ENCODE peak calls at places on chromosome 1, in five cellular contexts. Y, U, Q, W and O are unnamed samples.

GRCh38 chr1:119279441-119280415 is 88.9 kb upstream of the HAO2 start:
- DNase-seq in Y (peak; percentile 53), Q (peak; percentile 94), W (no peak), U (peak; percentile 15), O (peak; percentile 33)

GRCh38 chr1:219120625-219121544 is 52.8 kb upstream of the LYPLAL1 start:
- DNase-seq in Q (peak; percentile 85), W (peak; percentile 38), U (peak; percentile 79), Y (peak; percentile 47), O (no peak)

GRCh38 chr1:63615809-63616420 is 22.7 kb downstream of the PGM1 start:
- DNase-seq in Y (peak; percentile 82), U (peak; percentile 67), W (peak; percentile 62), Q (peak; percentile 51), O (peak; percentile 59)

GRCh38 chr1:190104959-190105358 is 372.7 kb downstream of the BRINP3 start:
- DNase-seq in U (no peak), Y (no peak), W (no peak), Q (no peak), O (no peak)

GRCh38 chr1:7248828-7249227 is 463.6 kb downstream of the CAMTA1 start:
- DNase-seq in W (no peak), Q (no peak), U (no peak), Y (no peak), O (no peak)

GRCh38 chr1:43199093-43199726 is 27.1 kb downstream of the CFAP57 start:
- DNase-seq in Q (no peak), W (peak; percentile 21), U (no peak), Y (no peak), O (no peak)

GRCh38 chr1:66168919-66169725 is 364.8 kb upstream of the SGIP1 start:
- DNase-seq in Q (peak; percentile 52), W (no peak), Y (no peak), U (no peak), O (no peak)

GRCh38 chr1:12450090-12450764 is 167.8 kb downstream of the DHRS3 start:
- DNase-seq in W (no peak), Y (no peak), U (no peak), Q (no peak), O (no peak)

GRCh38 chr1:84479998-84480397 is 932 bp downstream of the RPF1 start:
- DNase-seq in U (no peak), Q (peak; percentile 14), Y (peak; percentile 3), W (no peak), O (no peak)

GRCh38 chr1:27111771-27112573 is 43.0 kb downstream of the SLC9A1 start:
- DNase-seq in W (peak; percentile 92), U (peak; percentile 94), Q (peak; percentile 100), Y (peak; percentile 92), O (peak; percentile 69)

GRCh38 chr1:25128168-25128621 is 104.1 kb downstream of the SYF2 start:
- DNase-seq in Y (no peak), W (no peak), U (no peak), Q (no peak), O (no peak)

GRCh38 chr1:40740039-40740991 is 43.3 kb upstream of the KCNQ4 start:
- DNase-seq in Q (no peak), Y (no peak), W (no peak), U (peak; percentile 35), O (no peak)

GRCh38 chr1:241647658-241648057 is 4.4 kb upstream of the WDR64 start:
- DNase-seq in U (no peak), W (no peak), Q (peak; percentile 70), Y (no peak), O (no peak)

GRCh38 chr1:217313096-217313495 is 317.8 kb downstream of the GPATCH2 start:
- DNase-seq in W (no peak), Y (no peak), U (no peak), Q (no peak), O (no peak)

GRCh38 chr1:226589008-226589733 is 40.6 kb downstream of the STUM start:
- DNase-seq in W (no peak), Y (peak; percentile 60), U (peak; percentile 38), Q (no peak), O (no peak)

GRCh38 chr1:154906621-154907081 is 29.9 kb downstream of the PMVK start:
- DNase-seq in Y (no peak), W (no peak), Q (no peak), U (no peak), O (no peak)

GRCh38 chr1:209756608-209757445 is 974 bp downstream of the TRAF3IP3 start:
- DNase-seq in W (peak; percentile 46), U (no peak), Q (no peak), Y (no peak), O (no peak)

GRCh38 chr1:39776400-39776713 is 5.2 kb upstream of the OXCT2 start:
- DNase-seq in U (no peak), Y (no peak), W (no peak), Q (no peak), O (no peak)

GRCh38 chr1:65469889-65470340 is 49.4 kb downstream of the LEPR start:
- DNase-seq in W (no peak), Q (peak; percentile 65), U (no peak), Y (no peak), O (no peak)

GRCh38 chr1:30654188-30654587 is 69.2 kb downstream of the MATN1 start:
- DNase-seq in Q (no peak), W (no peak), U (no peak), Y (no peak), O (no peak)

GRCh38 chr1:45329445-45329844 is 2.8 kb downstream of the HPDL start:
- DNase-seq in U (no peak), Y (no peak), Q (no peak), W (no peak), O (no peak)

GRCh38 chr1:118210723-118211110 is 25.7 kb upstream of the SPAG17 start:
- DNase-seq in U (no peak), Q (peak; percentile 2), Y (no peak), W (no peak), O (no peak)

GRCh38 chr1:55049271-55049913 is 10.0 kb downstream of the PCSK9 start:
- DNase-seq in Q (no peak), Y (no peak), U (no peak), W (no peak), O (no peak)

GRCh38 chr1:71049951-71050598 is 2.5 kb upstream of the PTGER3 start:
- DNase-seq in U (peak; percentile 29), W (no peak), Q (peak; percentile 57), Y (peak; percentile 80), O (no peak)

GRCh38 chr1:236150291-236150940 is 8.1 kb downstream of the GPR137B start:
- DNase-seq in Q (no peak), Y (no peak), W (no peak), U (no peak), O (no peak)

GRCh38 chr1:35544976-35545375 is 12.2 kb downstream of the KIAA0319L start:
- DNase-seq in U (no peak), W (peak; percentile 61), Q (no peak), Y (peak; percentile 84), O (no peak)

GRCh38 chr1:50332941-50333594 is 90.2 kb downstream of the DMRTA2 start:
- DNase-seq in W (peak; percentile 45), Q (peak; percentile 19), Y (peak; percentile 84), U (no peak), O (no peak)

DNA sequence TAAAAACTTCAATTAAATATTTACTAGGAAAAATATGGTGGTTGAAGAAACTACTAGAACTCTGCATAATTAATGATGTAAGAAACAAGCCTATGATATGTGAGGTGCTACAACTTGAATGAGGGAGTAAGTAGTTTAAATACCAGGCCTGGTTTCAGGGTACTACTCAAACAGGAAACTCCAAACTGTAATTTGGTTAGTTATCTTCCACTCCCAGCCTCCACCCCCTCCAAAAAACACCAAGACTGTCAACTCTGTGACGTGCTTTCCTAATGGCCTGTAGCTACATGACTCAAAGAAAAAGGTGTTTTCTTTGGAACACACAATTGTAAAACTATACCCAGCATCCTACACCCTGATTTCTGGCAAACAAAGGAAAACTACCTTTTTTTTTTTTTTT is 55.9 kb upstream of the RCC1 start:
- DNase-seq in U (no peak), Q (peak; percentile 82), W (no peak), Y (no peak), O (no peak)
- H3K27ac ChIP-seq in U (no peak overlapping the region), Q (no peak overlapping the region), W (no peak overlapping the region), Y (no peak overlapping the region), O (no peak overlapping the region)

DNA sequence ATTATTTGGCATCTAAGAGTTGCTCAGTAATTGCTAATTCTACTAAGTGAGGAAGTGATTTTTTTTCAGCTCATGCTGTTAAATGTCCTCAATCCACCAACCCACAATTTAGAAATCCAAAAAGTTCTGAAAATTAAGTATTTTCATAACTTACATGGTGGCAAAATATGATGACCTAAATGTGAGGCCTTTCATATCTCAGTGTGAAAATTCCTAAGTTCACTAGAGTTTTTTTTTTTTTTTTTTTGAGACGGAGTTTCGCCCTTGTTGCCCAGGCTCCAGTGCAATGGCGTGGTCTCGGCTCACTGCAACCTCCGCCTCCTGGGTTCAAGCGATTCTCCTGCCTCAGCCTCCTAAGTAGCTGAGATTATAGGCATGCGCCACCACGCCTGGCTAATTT is 5.6 kb downstream of the NUCKS1 start:
- DNase-seq in Q (no peak), U (no peak), Y (no peak), W (no peak), O (no peak)
- H3K4me1 ChIP-seq in Q (peaks cover 5% of the 10 kb centered on the region), U (peaks cover 7% of the 10 kb centered on the region), Y (peaks cover 30% of the 10 kb centered on the region), W (peaks cover 22% of the 10 kb centered on the region), O (no peaks in the 10 kb centered on the region)

GRCh38 chr1:202187040-202187671 is 6.4 kb upstream of the LGR6 start:
- DNase-seq in Y (no peak), Q (no peak), U (no peak), W (peak; percentile 59), O (no peak)

GRCh38 chr1:202189012-202189790 is 4.4 kb upstream of the LGR6 start:
- DNase-seq in Y (peak; percentile 89), W (peak; percentile 76), U (peak; percentile 53), Q (peak; percentile 28), O (peak; percentile 77)

GRCh38 chr1:202187697-202188407 is 5.7 kb upstream of the LGR6 start:
- DNase-seq in W (no peak), U (no peak), Y (no peak), Q (no peak), O (no peak)

GRCh38 chr1:202192770-202193613 is 607 bp upstream of the LGR6 start:
- DNase-seq in Y (peak; percentile 78), W (peak; percentile 42), Q (peak; percentile 31), U (peak; percentile 30), O (no peak)

GRCh38 chr1:202189919-202190715 is 3.5 kb upstream of the LGR6 start:
- DNase-seq in W (no peak), Q (no peak), U (no peak), Y (peak; percentile 62), O (no peak)
- TF ChIP-seq CTCF in W (no peak), Q (no peak), U (no peak), Y (no peak), O (no peak)

GRCh38 chr1:164725401-164725800 is 166.4 kb downstream of the PBX1 start:
- DNase-seq in U (no peak), W (no peak), Y (no peak), Q (no peak), O (no peak)

GRCh38 chr1:164728719-164729118 is 169.7 kb downstream of the PBX1 start:
- DNase-seq in Y (no peak), W (no peak), U (no peak), Q (peak; percentile 73), O (no peak)

GRCh38 chr1:164731161-164731747 is 172.3 kb downstream of the PBX1 start:
- DNase-seq in Y (no peak), U (no peak), W (no peak), Q (no peak), O (no peak)

GRCh38 chr1:164723296-164723731 is 164.3 kb downstream of the PBX1 start:
- DNase-seq in Y (no peak), W (no peak), U (no peak), Q (peak; percentile 28), O (no peak)

GRCh38 chr1:164726235-164726634 is 167.3 kb downstream of the PBX1 start:
- DNase-seq in Q (peak; percentile 90), Y (no peak), W (no peak), U (peak; percentile 54), O (no peak)
- H3K27ac ChIP-seq in Q (peak overlapping the region; percentile 72), Y (no peak overlapping the region), W (peak overlapping the region; percentile 25), U (peak overlapping the region; percentile 50), O (no peak overlapping the region)

GRCh38 chr1:2200308-2200943 is 5.9 kb upstream of the FAAP20 start:
- DNase-seq in W (no peak), U (no peak), Y (no peak), Q (no peak), O (no peak)
- H3K4me1 ChIP-seq in W (no peaks in the 10 kb centered on the region), U (peaks cover 21% of the 10 kb centered on the region), Y (peaks cover 27% of the 10 kb centered on the region), Q (peaks cover 10% of the 10 kb centered on the region), O (peaks cover under 1% of the 10 kb centered on the region)